ENCODE peak calls at places on chromosomes 6 and 20, in four cellular contexts. One of them, this sample, is unnamed. For H3K4me1 and H3K36me3, the result is how much of the 10 kb centered on the place peaks cover.

GRCh38 chr6:131831392-131831791 is 23.6 kb downstream of the ENPP1 start:
- DNase-seq in K562: no peak
- DNase-seq in Panc1: no peak
- DNase-seq in sigmoid colon: no peak
- DNase-seq in this sample: no peak

GRCh38 chr6:147283460-147283859 is 79.2 kb downstream of the STXBP5 start:
- DNase-seq in sigmoid colon: no peak
- DNase-seq in Panc1: no peak
- DNase-seq in K562: no peak
- DNase-seq in this sample: no peak

GRCh38 chr6:33248643-33248931 is 23.1 kb downstream of the VPS52 start:
- DNase-seq in sigmoid colon: no peak
- DNase-seq in K562: no peak
- DNase-seq in Panc1: no peak
- DNase-seq in this sample: no peak

GRCh38 chr6:63572733-63573139 is 456 bp downstream of the LOC128125822 start:
- DNase-seq in sigmoid colon: no peak
- DNase-seq in Panc1: no peak
- DNase-seq in K562: peak
- DNase-seq in this sample: no peak

GRCh38 chr6:66772785-66773184 is 1065.8 kb upstream of the EYS start:
- DNase-seq in sigmoid colon: no peak
- DNase-seq in Panc1: no peak
- DNase-seq in K562: no peak
- DNase-seq in this sample: no peak

GRCh38 chr20:21681932-21682318 is 23.5 kb upstream of the PAX1 start:
- DNase-seq in Panc1: no peak
- DNase-seq in K562: no peak
- DNase-seq in sigmoid colon: no peak
- DNase-seq in this sample: no peak

GRCh38 chr6:155782320-155782730 is 326.7 kb upstream of the NOX3 start:
- DNase-seq in sigmoid colon: no peak
- DNase-seq in K562: no peak
- DNase-seq in Panc1: no peak
- DNase-seq in this sample: peak

GRCh38 chr6:53986165-53986720 is 125.0 kb upstream of the MLIP start:
- DNase-seq in K562: no peak
- DNase-seq in Panc1: peak
- DNase-seq in sigmoid colon: no peak
- DNase-seq in this sample: no peak

GRCh38 chr6:136647363-136647763 is 97.1 kb upstream of the MAP7 start:
- DNase-seq in sigmoid colon: no peak
- DNase-seq in K562: no peak
- DNase-seq in Panc1: no peak
- DNase-seq in this sample: no peak

GRCh38 chr6:140071115-140071514 is 696.7 kb upstream of the CITED2 start:
- DNase-seq in K562: no peak
- DNase-seq in Panc1: no peak
- DNase-seq in sigmoid colon: no peak
- DNase-seq in this sample: peak

GRCh38 chr6:149473080-149474052 is 11.4 kb downstream of the ZC3H12D start:
- DNase-seq in sigmoid colon: no peak
- DNase-seq in K562: no peak
- DNase-seq in Panc1: no peak
- DNase-seq in this sample: peak

GRCh38 chr20:50066161-50066834 is 46.7 kb downstream of the UBE2V1 start:
- DNase-seq in sigmoid colon: no peak
- DNase-seq in K562: no peak
- DNase-seq in Panc1: no peak
- DNase-seq in this sample: no peak

GRCh38 chr20:4082406-4083102 is 67.2 kb upstream of the RNF24 start:
- DNase-seq in sigmoid colon: peak
- DNase-seq in Panc1: no peak
- DNase-seq in K562: peak
- DNase-seq in this sample: peak

GRCh38 chr6:63975685-63976084 is 340.1 kb downstream of the PHF3 start:
- DNase-seq in sigmoid colon: no peak
- DNase-seq in Panc1: no peak
- DNase-seq in K562: no peak
- DNase-seq in this sample: no peak

GRCh38 chr6:88276331-88276730 is 110.2 kb upstream of the CNR1 start:
- DNase-seq in K562: no peak
- DNase-seq in Panc1: no peak
- DNase-seq in sigmoid colon: no peak
- DNase-seq in this sample: no peak

GRCh38 chr6:170057961-170058877 is 232.7 kb downstream of the DLL1 start:
- DNase-seq in K562: no peak
- DNase-seq in sigmoid colon: peak
- DNase-seq in Panc1: no peak
- DNase-seq in this sample: no peak

DNA sequence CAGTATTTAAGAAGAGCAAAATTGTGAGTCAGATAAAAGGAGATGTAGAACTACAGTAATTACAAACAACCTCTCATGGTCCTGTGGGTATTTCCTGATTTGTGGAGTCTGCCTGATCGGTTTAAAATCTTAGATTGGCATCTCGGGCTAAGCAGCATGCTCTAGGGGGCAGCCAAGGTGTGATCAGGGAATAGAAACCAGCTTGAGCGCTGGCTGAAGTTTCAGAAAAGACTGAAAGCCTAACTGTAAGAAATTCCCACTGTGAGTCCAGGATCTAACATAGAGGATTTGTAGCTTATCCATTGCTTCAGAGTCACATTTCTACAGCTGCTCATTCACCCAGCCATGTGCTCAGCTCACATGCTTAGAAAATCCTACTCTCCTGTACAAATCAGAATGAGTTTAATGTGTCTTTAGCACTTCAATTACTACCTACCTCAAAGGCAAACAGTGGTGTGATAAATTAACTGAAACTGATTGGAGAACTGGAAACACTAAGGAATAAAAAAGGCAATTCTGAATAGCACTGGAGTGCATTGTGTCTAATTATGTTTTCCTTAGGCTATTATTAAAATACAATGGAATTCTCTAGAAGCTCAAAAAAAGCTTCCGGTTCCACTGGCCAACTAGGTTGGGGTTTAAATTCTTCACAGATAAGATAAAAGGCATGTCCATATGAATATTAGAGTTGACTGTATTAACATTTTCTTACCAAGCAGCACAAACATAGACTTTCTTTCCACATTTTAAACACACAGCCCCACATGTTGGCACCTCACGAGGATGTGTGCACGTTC is 73.8 kb upstream of the MPC1 start:
- DNase-seq in Panc1: no peak
- DNase-seq in sigmoid colon: no peak
- DNase-seq in K562: no peak
- DNase-seq in this sample: no peak
- TF ChIP-seq CTCF in Panc1: no peak
- TF ChIP-seq CTCF in sigmoid colon: no peak
- TF ChIP-seq CTCF in K562: no peak
- TF ChIP-seq CTCF in this sample: no peak

DNA sequence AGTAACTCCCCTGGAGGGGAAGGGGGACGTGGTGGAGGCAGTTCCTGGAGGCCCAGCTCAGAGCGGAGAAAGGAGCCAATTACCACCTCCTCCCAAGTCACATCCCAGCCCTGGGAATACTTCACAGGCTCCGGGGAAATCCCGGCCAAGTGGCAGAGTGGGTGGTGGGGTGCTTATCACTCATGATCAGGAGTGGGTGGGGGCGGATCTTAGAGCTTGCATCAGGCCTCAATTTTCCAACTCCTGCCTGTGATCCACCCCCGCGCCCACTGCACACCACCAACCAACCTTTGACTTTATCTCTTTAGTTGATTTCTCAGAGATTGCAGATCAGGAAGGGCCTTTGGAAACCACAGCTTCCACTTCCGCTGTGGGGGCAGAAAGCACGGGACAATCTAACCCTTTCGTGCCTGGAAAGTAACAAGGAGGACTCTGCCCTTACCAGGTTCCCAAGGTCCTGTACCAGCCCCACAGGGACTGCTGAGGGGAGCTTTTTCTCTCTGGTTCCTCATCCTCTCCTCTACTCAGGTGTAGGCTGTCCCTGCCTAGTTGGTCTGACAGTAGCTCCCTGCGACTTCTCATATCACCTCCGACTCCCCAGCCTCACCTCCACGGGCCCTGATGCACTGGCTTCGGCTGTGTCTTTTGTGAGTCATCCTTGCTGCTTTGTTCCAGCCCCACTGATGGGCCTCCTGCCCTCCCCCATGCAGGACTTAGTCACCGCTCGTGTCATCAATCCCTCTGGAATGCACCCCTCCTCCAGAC is 24.9 kb upstream of the IER3 start:
- DNase-seq in Panc1: peak
- DNase-seq in K562: peak
- DNase-seq in sigmoid colon: peak
- DNase-seq in this sample: peak
- H3K4me1 ChIP-seq in Panc1: under half
- H3K4me1 ChIP-seq in K562: under half
- H3K4me1 ChIP-seq in sigmoid colon: under half
- H3K4me1 ChIP-seq in this sample: half or more

GRCh38 chr20:3039426-3039825 is 4.0 kb upstream of the GNRH2 start:
- DNase-seq in sigmoid colon: no peak
- DNase-seq in K562: no peak
- DNase-seq in Panc1: no peak
- DNase-seq in this sample: no peak

GRCh38 chr20:3038454-3038853 is 5.0 kb upstream of the GNRH2 start:
- DNase-seq in K562: peak
- DNase-seq in Panc1: no peak
- DNase-seq in sigmoid colon: peak
- DNase-seq in this sample: no peak

GRCh38 chr20:3041818-3042504 is 1.5 kb upstream of the GNRH2 start:
- DNase-seq in sigmoid colon: no peak
- DNase-seq in K562: no peak
- DNase-seq in Panc1: no peak
- DNase-seq in this sample: no peak

GRCh38 chr20:3040086-3040485 is 3.3 kb upstream of the GNRH2 start:
- DNase-seq in K562: no peak
- DNase-seq in sigmoid colon: peak
- DNase-seq in Panc1: no peak
- DNase-seq in this sample: no peak

DNA sequence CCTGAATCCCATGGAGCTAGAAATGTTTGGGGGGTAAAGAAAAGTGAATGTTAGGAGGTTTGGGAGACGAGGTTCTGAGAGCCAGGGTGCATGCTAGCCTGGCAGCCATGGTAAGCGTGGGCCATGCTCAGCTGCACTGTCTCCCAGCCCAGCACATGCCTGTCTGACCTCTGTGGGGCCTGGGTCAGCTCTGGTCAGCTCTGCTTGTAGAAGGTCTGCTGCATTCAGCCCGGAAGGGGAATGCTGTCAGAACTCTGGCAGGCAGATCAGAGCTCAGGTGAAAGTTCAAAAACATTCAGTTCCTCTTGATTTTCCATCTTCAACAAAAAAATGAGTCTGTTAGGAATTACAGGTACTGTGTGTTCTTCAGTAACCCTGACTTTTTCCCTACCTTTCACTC is 5.8 kb upstream of the GNRH2 start:
- DNase-seq in K562: no peak
- DNase-seq in Panc1: no peak
- DNase-seq in sigmoid colon: peak
- DNase-seq in this sample: no peak
- H3K36me3 ChIP-seq in K562: half or more
- H3K36me3 ChIP-seq in Panc1: under half
- H3K36me3 ChIP-seq in sigmoid colon: half or more
- H3K36me3 ChIP-seq in this sample: under half

GRCh38 chr20:17722493-17723300 is 22.9 kb downstream of the BANF2 start:
- DNase-seq in sigmoid colon: no peak
- DNase-seq in Panc1: no peak
- DNase-seq in K562: no peak
- DNase-seq in this sample: no peak

GRCh38 chr20:17725094-17725835 is 25.5 kb downstream of the BANF2 start:
- DNase-seq in Panc1: no peak
- DNase-seq in K562: no peak
- DNase-seq in sigmoid colon: no peak
- DNase-seq in this sample: no peak

GRCh38 chr20:17720755-17721154 is 21.0 kb downstream of the BANF2 start:
- DNase-seq in sigmoid colon: no peak
- DNase-seq in K562: no peak
- DNase-seq in Panc1: no peak
- DNase-seq in this sample: no peak

GRCh38 chr20:17723301-17723691 is 23.5 kb downstream of the BANF2 start:
- DNase-seq in K562: no peak
- DNase-seq in Panc1: no peak
- DNase-seq in sigmoid colon: no peak
- DNase-seq in this sample: no peak

GRCh38 chr20:17721802-17722486 is 22.2 kb downstream of the BANF2 start:
- DNase-seq in sigmoid colon: no peak
- DNase-seq in Panc1: no peak
- DNase-seq in K562: peak
- DNase-seq in this sample: no peak
- TF ChIP-seq CTCF in sigmoid colon: no peak
- TF ChIP-seq CTCF in Panc1: no peak
- TF ChIP-seq CTCF in K562: no peak
- TF ChIP-seq CTCF in this sample: peak

GRCh38 chr6:107532707-107533106 is 42.8 kb downstream of the SOBP start:
- DNase-seq in Panc1: no peak
- DNase-seq in K562: no peak
- DNase-seq in sigmoid colon: peak
- DNase-seq in this sample: no peak
- H3K4me1 ChIP-seq in Panc1: under half
- H3K4me1 ChIP-seq in K562: under half
- H3K4me1 ChIP-seq in sigmoid colon: under half
- H3K4me1 ChIP-seq in this sample: under half

This sample was measured in PC-9.